ENCODE peak calls at places on chromosome 12, in nine cellular contexts. B is tibial nerve, J is left ventricle myocardium inferior, I is endodermal cell, U is cardiac muscle cell, S is adipocyte, T is adrenal gland, E is right cardiac atrium, D is A549. V is an unnamed sample. For H3K9me3, the result is how much of the 10 kb centered on the place peaks cover.

GRCh38 chr12:29427964-29428363 is 47.0 kb upstream of the ERGIC2 start:
- DNase-seq in B (no peak), J (no peak), I (peak), U (no peak), S (no peak), T (no peak), E (peak), D (peak), V (no peak)

GRCh38 chr12:111274820-111275219 is 94.1 kb downstream of the PHETA1 start:
- DNase-seq in B (no peak), J (no peak), I (peak), U (no peak), S (peak), T (no peak), E (no peak), D (no peak), V (no peak)

GRCh38 chr12:121240484-121241202 is 30.7 kb downstream of the P2RX4 start:
- DNase-seq in B (peak), J (peak), I (peak), U (no peak), S (peak), T (peak), E (peak), D (no peak), V (peak)

GRCh38 chr12:12273291-12273957 is 6.6 kb upstream of the LRP6 start:
- DNase-seq in B (no peak), J (no peak), I (no peak), U (no peak), S (peak), T (no peak), E (no peak), D (no peak), V (no peak)

GRCh38 chr12:8987589-8988205 is 1.6 kb upstream of the KLRG1 start:
- DNase-seq in B (no peak), J (no peak), I (no peak), U (no peak), S (no peak), T (no peak), E (no peak), D (no peak), V (no peak)

GRCh38 chr12:58557646-58558045 is 362.7 kb downstream of the LRIG3 start:
- DNase-seq in B (no peak), J (no peak), I (no peak), U (no peak), S (no peak), T (no peak), E (no peak), D (no peak), V (no peak)

GRCh38 chr12:128557231-128557630 is 266.5 kb downstream of the SLC15A4 start:
- DNase-seq in B (no peak), J (no peak), I (no peak), U (no peak), S (no peak), T (no peak), E (no peak), D (no peak), V (no peak)

GRCh38 chr12:46372852-46373302 is 304 bp upstream of the SLC38A2 start:
- DNase-seq in B (peak), J (no peak), I (no peak), U (no peak), S (no peak), T (no peak), E (no peak), D (no peak), V (no peak)

GRCh38 chr12:69401940-69402339 is 42.4 kb downstream of the YEATS4 start:
- DNase-seq in B (no peak), J (no peak), I (no peak), U (no peak), S (no peak), T (no peak), E (peak), D (no peak), V (peak)

GRCh38 chr12:130835436-130835835 is 3.6 kb downstream of the STX2 start:
- DNase-seq in B (no peak), J (no peak), I (peak), U (no peak), S (no peak), T (no peak), E (no peak), D (no peak), V (no peak)

GRCh38 chr12:91918431-91918830 is 227.2 kb downstream of the BTG1 start:
- DNase-seq in B (no peak), J (no peak), I (no peak), U (no peak), S (no peak), T (no peak), E (no peak), D (no peak), V (no peak)

GRCh38 chr12:14567311-14568195 is at the start of gene PLBD1:
- DNase-seq in B (peak), J (peak), I (peak), U (peak), S (peak), T (peak), E (peak), D (peak), V (peak)

GRCh38 chr12:68305278-68305677 is 26.9 kb downstream of the MDM1 start:
- DNase-seq in B (no peak), J (no peak), I (no peak), U (no peak), S (no peak), T (no peak), E (no peak), D (no peak), V (no peak)

GRCh38 chr12:14216405-14217294 is 148.8 kb upstream of the ATF7IP start:
- DNase-seq in B (no peak), J (no peak), I (no peak), U (no peak), S (peak), T (no peak), E (no peak), D (no peak), V (no peak)

GRCh38 chr12:67650127-67650495 is 1.6 kb downstream of the DYRK2 start:
- DNase-seq in B (peak), J (peak), I (no peak), U (peak), S (peak), T (peak), E (peak), D (no peak), V (peak)

GRCh38 chr12:19205120-19205519 is 75.6 kb downstream of the PLEKHA5 start:
- DNase-seq in B (no peak), J (no peak), I (no peak), U (no peak), S (no peak), T (no peak), E (no peak), D (no peak), V (no peak)

GRCh38 chr12:89661706-89662330 is 46.8 kb downstream of the ATP2B1 start:
- DNase-seq in B (no peak), J (no peak), I (no peak), U (no peak), S (no peak), T (no peak), E (no peak), D (no peak), V (no peak)

GRCh38 chr12:103969391-103969790 is 3.7 kb downstream of the TDG start:
- DNase-seq in B (no peak), J (no peak), I (no peak), U (no peak), S (peak), T (no peak), E (no peak), D (no peak), V (no peak)

GRCh38 chr12:1890810-1891209 is 27.6 kb downstream of the CACNA2D4 start:
- DNase-seq in B (no peak), J (no peak), I (no peak), U (no peak), S (no peak), T (peak), E (no peak), D (no peak), V (no peak)

GRCh38 chr12:69274861-69275260 is 35.5 kb downstream of the CPSF6 start:
- DNase-seq in B (no peak), J (no peak), I (no peak), U (no peak), S (no peak), T (no peak), E (no peak), D (no peak), V (no peak)

GRCh38 chr12:131833896-131834641 is 5.9 kb downstream of the MMP17 start:
- DNase-seq in B (no peak), J (no peak), I (peak), U (no peak), S (peak), T (no peak), E (peak), D (peak), V (peak)

GRCh38 chr12:67501362-67501761 is 147.2 kb upstream of the DYRK2 start:
- DNase-seq in B (no peak), J (no peak), I (no peak), U (no peak), S (no peak), T (no peak), E (no peak), D (no peak), V (no peak)

GRCh38 chr12:127943481-127944210 is 323.3 kb upstream of the TMEM132C start:
- DNase-seq in B (no peak), J (no peak), I (no peak), U (no peak), S (no peak), T (no peak), E (no peak), D (no peak), V (no peak)

GRCh38 chr12:92719674-92720073 is 16.9 kb downstream of the PLEKHG7 start:
- DNase-seq in B (no peak), J (no peak), I (no peak), U (no peak), S (no peak), T (peak), E (no peak), D (no peak), V (no peak)

GRCh38 chr12:45725631-45726593 is 3.6 kb upstream of the ARID2 start:
- DNase-seq in B (peak), J (no peak), I (peak), U (peak), S (peak), T (no peak), E (peak), D (peak), V (no peak)

GRCh38 chr12:112149596-112149995 is 24.2 kb downstream of the TRAFD1 start:
- DNase-seq in B (no peak), J (no peak), I (peak), U (no peak), S (no peak), T (no peak), E (no peak), D (no peak), V (peak)

GRCh38 chr12:69671597-69671996 is 27.5 kb downstream of the BEST3 start:
- DNase-seq in B (no peak), J (no peak), I (no peak), U (no peak), S (no peak), T (no peak), E (no peak), D (no peak), V (no peak)

GRCh38 chr12:107884769-107885694 is 110.5 kb downstream of the ASCL4 start:
- DNase-seq in B (no peak), J (no peak), I (peak), U (peak), S (peak), T (peak), E (peak), D (peak), V (no peak)

GRCh38 chr12:67661311-67662011 is 12.9 kb downstream of the DYRK2 start:
- DNase-seq in B (no peak), J (no peak), I (no peak), U (no peak), S (peak), T (no peak), E (no peak), D (no peak), V (no peak)

GRCh38 chr12:80988986-80989385 is 51.3 kb upstream of the LIN7A start:
- DNase-seq in B (no peak), J (no peak), I (no peak), U (no peak), S (no peak), T (no peak), E (peak), D (no peak), V (no peak)

GRCh38 chr12:8948711-8949524 is 527 bp downstream of the M6PR start:
- DNase-seq in B (no peak), J (no peak), I (peak), U (peak), S (peak), T (peak), E (peak), D (peak), V (no peak)

GRCh38 chr12:75960086-75960910 is 71.3 kb downstream of the PHLDA1 start:
- DNase-seq in B (no peak), J (no peak), I (peak), U (no peak), S (peak), T (no peak), E (no peak), D (no peak), V (no peak)
- H3K4me3 ChIP-seq in B (no peak), J (no peak), I (no peak), U (no peak), S (no peak), T (no peak), E (no peak), D (no peak), V (no peak)

GRCh38 chr12:34600592-34601462 is 578.5 kb downstream of the ALG10 start:
- DNase-seq in B (no peak), J (no peak), I (no peak), U (no peak), S (no peak), T (no peak), E (no peak), D (no peak), V (peak)

GRCh38 chr12:34601689-34602088 is 579.4 kb downstream of the ALG10 start:
- DNase-seq in B (no peak), J (no peak), I (no peak), U (no peak), S (no peak), T (no peak), E (no peak), D (no peak), V (peak)

GRCh38 chr12:34598851-34599529 is 576.7 kb downstream of the ALG10 start:
- DNase-seq in B (no peak), J (no peak), I (peak), U (no peak), S (no peak), T (no peak), E (no peak), D (no peak), V (no peak)

GRCh38 chr12:34598352-34598827 is 576.1 kb downstream of the ALG10 start:
- DNase-seq in B (no peak), J (no peak), I (no peak), U (no peak), S (no peak), T (no peak), E (no peak), D (no peak), V (no peak)

DNA sequence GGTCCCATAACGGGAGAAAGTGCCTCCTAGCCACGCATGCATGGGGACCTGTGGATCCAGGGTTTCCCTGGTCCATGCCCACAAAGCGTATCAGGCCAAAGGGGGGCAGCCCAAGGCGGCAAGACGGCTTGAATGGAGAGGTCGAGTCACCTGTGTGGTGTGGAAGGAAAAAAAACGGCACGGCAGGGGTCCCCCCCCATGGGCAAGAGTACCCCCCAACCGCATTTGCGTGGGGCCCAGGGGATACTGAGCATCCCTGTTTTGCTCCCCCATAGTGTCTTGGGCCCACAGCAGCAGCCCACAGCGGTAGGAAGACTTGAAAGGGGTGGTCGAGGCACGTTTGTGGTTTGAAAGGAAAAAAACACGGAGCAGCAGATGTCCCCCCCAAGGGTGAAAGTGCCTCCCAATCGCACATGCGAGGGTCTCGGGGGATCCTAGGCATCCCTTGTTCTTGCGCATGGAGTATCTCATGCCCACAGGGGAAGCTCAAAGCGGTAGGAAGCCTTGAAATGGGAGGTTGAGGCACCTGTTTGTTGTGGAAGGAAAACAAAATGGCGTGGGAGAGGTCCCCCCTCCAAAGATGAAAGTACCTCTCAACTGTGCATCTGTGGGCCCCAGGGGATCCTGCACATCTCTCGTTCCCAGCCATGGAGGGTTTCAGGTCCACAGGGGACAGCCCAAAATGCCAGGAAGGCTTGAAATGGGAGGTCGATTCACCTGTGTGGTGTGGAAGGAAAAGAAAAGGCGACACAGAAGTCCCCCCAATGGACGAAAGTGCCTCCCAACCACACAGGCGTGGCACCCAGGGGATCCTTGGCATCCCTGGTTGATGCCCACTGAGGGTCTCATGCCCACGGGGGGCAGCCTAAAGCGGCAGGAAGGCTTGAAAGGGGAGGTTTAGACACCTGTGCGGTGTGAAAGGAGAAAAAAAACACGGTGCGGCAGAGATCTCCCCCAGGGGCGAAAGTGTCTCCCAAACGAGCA is 577.5 kb downstream of the ALG10 start:
- DNase-seq in B (no peak), J (no peak), I (peak), U (no peak), S (no peak), T (no peak), E (no peak), D (no peak), V (peak)
- H3K9me3 ChIP-seq in B (under half), J (half or more), I (half or more), U (under half), S (under half), T (under half), E (under half), D (under half), V (under half)

DNA sequence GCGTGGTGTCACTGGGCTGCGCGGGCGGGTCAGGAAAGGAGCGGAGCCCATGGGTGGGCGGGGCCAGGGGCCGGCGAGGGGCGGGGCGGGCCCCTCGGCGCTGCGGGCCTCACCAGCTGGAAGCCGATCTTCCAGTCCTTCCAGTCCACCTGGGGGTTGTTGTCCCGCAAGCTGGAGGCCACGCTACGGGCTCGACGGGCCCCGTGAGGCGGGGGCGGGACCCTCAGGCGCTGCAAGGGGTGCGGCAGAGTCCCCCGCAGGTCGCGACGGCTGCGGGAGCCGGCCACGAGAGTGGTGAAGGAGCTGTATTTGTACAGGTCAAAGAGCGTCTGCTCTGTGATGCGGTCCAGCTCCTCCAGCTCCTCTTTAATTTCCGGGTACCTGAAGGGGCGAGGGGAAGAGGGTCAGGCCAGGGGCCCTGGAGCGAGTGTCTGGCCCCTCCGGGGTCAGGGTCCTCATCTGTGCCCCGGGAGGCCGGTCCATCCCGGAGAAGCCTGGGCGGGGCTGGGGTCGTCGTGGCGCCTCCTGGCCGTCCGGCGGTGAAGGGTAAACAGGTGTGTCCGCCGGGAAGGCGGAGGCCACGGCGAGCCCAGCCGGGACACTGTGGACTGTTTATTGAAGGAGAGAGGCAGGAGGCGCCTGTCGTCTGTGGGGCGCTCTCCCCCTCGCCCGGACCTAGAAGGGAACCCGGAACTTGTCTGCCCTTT is 11.9 kb downstream of the SCNN1A start:
- DNase-seq in B (no peak), J (peak), I (peak), U (peak), S (peak), T (peak), E (peak), D (peak), V (peak)
- H3K4me3 ChIP-seq in B (peak), J (peak), I (peak), U (peak), S (peak), T (peak), E (peak), D (peak), V (peak)

DNA sequence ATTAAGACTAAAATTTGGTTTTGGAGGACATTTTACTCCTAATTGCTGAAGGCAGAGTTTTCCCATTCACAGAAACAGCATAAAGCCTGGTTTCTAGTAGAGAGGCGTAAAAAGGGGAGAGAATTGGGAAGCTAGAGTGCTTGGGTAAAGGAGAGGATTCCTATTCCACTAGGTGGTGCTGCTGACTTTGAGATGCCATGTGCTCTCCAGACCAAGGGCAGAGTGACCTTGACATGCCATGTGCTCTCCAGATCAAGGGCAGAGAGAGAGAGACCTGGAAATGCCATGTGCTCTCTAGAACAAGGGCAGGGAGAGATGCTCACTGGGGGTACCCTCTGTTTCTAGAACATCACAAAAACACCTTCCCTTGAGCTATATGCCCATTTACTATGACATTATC is 176.2 kb upstream of the PDZRN4 start:
- DNase-seq in B (no peak), J (no peak), I (peak), U (no peak), S (peak), T (no peak), E (no peak), D (peak), V (no peak)
- H3K9me3 ChIP-seq in B (under half), J (under half), I (half or more), U (under half), S (half or more), T (under half), E (under half), D (half or more), V (under half)

GRCh38 chr12:49345048-49345839 is 1.4 kb upstream of the DNAJC22 start:
- DNase-seq in B (no peak), J (no peak), I (peak), U (peak), S (peak), T (no peak), E (peak), D (no peak), V (no peak)

GRCh38 chr12:49347307-49348237 is 884 bp downstream of the DNAJC22 start:
- DNase-seq in B (peak), J (peak), I (peak), U (peak), S (peak), T (peak), E (peak), D (peak), V (peak)

GRCh38 chr12:49344486-49345047 is 2.1 kb upstream of the DNAJC22 start:
- DNase-seq in B (no peak), J (no peak), I (no peak), U (no peak), S (no peak), T (no peak), E (no peak), D (no peak), V (no peak)

GRCh38 chr12:49346659-49347306 is at the start of gene DNAJC22:
- DNase-seq in B (no peak), J (no peak), I (peak), U (peak), S (peak), T (no peak), E (peak), D (peak), V (no peak)

GRCh38 chr12:49345840-49346658 is 639 bp upstream of the DNAJC22 start:
- DNase-seq in B (no peak), J (no peak), I (peak), U (no peak), S (peak), T (no peak), E (peak), D (no peak), V (no peak)
- H3K4me3 ChIP-seq in B (peak), J (peak), I (peak), U (peak), S (peak), T (no peak), E (peak), D (peak), V (no peak)

V was measured in aorta.